ENCODE peak calls at places on chromosomes 13 and 19, in eight cellular contexts. One of them, this sample, is unnamed.

GRCh38 chr19:2308114-2308556 is at the start of gene LINGO3:
- DNase-seq in cardiac muscle cell: peak; percentile 29
- DNase-seq in epithelial cell of prostate: no peak
- DNase-seq in heart right ventricle: no peak
- DNase-seq in AG08396: no peak
- DNase-seq in progenitor cell of endocrine pancreas: no peak
- DNase-seq in stimulated activated CD4-positive, alpha-beta T cell treated with anti-CD3 and anti-CD28 coated beads, Interleukin-2, amount 100 ng/mL, for 48 hours: no peak
- DNase-seq in GM10248: no peak
- DNase-seq in this sample: no peak

GRCh38 chr13:113514844-113515243 is 24.3 kb upstream of the DCUN1D2 start:
- DNase-seq in GM10248: no peak
- DNase-seq in stimulated activated CD4-positive, alpha-beta T cell treated with anti-CD3 and anti-CD28 coated beads, Interleukin-2, amount 100 ng/mL, for 48 hours: no peak
- DNase-seq in AG08396: no peak
- DNase-seq in epithelial cell of prostate: no peak
- DNase-seq in progenitor cell of endocrine pancreas: no peak
- DNase-seq in heart right ventricle: no peak
- DNase-seq in cardiac muscle cell: no peak
- DNase-seq in this sample: no peak

GRCh38 chr13:43388282-43389034 is 365.1 kb downstream of the DNAJC15 start:
- DNase-seq in stimulated activated CD4-positive, alpha-beta T cell treated with anti-CD3 and anti-CD28 coated beads, Interleukin-2, amount 100 ng/mL, for 48 hours: no peak
- DNase-seq in progenitor cell of endocrine pancreas: no peak
- DNase-seq in GM10248: no peak
- DNase-seq in heart right ventricle: no peak
- DNase-seq in cardiac muscle cell: no peak
- DNase-seq in epithelial cell of prostate: peak; percentile 64
- DNase-seq in AG08396: no peak
- DNase-seq in this sample: no peak

GRCh38 chr19:3544742-3545668 is 6.0 kb downstream of the TEKTIP1 start:
- DNase-seq in cardiac muscle cell: peak; percentile 55
- DNase-seq in epithelial cell of prostate: no peak
- DNase-seq in progenitor cell of endocrine pancreas: peak; percentile 80
- DNase-seq in heart right ventricle: peak; percentile 64
- DNase-seq in GM10248: peak; percentile 89
- DNase-seq in stimulated activated CD4-positive, alpha-beta T cell treated with anti-CD3 and anti-CD28 coated beads, Interleukin-2, amount 100 ng/mL, for 48 hours: peak; percentile 89
- DNase-seq in AG08396: peak; percentile 92
- DNase-seq in this sample: peak; percentile 96

GRCh38 chr19:2132731-2133490 is 18.5 kb downstream of the AP3D1 start:
- DNase-seq in GM10248: no peak
- DNase-seq in epithelial cell of prostate: no peak
- DNase-seq in heart right ventricle: no peak
- DNase-seq in progenitor cell of endocrine pancreas: no peak
- DNase-seq in stimulated activated CD4-positive, alpha-beta T cell treated with anti-CD3 and anti-CD28 coated beads, Interleukin-2, amount 100 ng/mL, for 48 hours: no peak
- DNase-seq in cardiac muscle cell: no peak
- DNase-seq in AG08396: no peak
- DNase-seq in this sample: no peak

GRCh38 chr13:33003458-33004019 is 12.7 kb upstream of the KL start:
- DNase-seq in cardiac muscle cell: no peak
- DNase-seq in GM10248: no peak
- DNase-seq in progenitor cell of endocrine pancreas: no peak
- DNase-seq in epithelial cell of prostate: no peak
- DNase-seq in AG08396: no peak
- DNase-seq in stimulated activated CD4-positive, alpha-beta T cell treated with anti-CD3 and anti-CD28 coated beads, Interleukin-2, amount 100 ng/mL, for 48 hours: no peak
- DNase-seq in heart right ventricle: no peak
- DNase-seq in this sample: no peak

GRCh38 chr19:18771328-18772242 is 19.5 kb downstream of the COMP start:
- DNase-seq in GM10248: no peak
- DNase-seq in cardiac muscle cell: peak; percentile 44
- DNase-seq in progenitor cell of endocrine pancreas: no peak
- DNase-seq in heart right ventricle: no peak
- DNase-seq in stimulated activated CD4-positive, alpha-beta T cell treated with anti-CD3 and anti-CD28 coated beads, Interleukin-2, amount 100 ng/mL, for 48 hours: no peak
- DNase-seq in AG08396: no peak
- DNase-seq in epithelial cell of prostate: no peak
- DNase-seq in this sample: no peak

GRCh38 chr19:51136891-51137551 is 5.1 kb upstream of the SIGLEC7 start:
- DNase-seq in progenitor cell of endocrine pancreas: no peak
- DNase-seq in epithelial cell of prostate: no peak
- DNase-seq in AG08396: no peak
- DNase-seq in cardiac muscle cell: no peak
- DNase-seq in heart right ventricle: peak; percentile 34
- DNase-seq in GM10248: no peak
- DNase-seq in stimulated activated CD4-positive, alpha-beta T cell treated with anti-CD3 and anti-CD28 coated beads, Interleukin-2, amount 100 ng/mL, for 48 hours: no peak
- DNase-seq in this sample: no peak

GRCh38 chr19:10836478-10837325 is 690 bp upstream of the TMED1 start:
- DNase-seq in cardiac muscle cell: peak; percentile 83
- DNase-seq in AG08396: peak; percentile 82
- DNase-seq in GM10248: peak; percentile 89
- DNase-seq in heart right ventricle: peak; percentile 89
- DNase-seq in epithelial cell of prostate: no peak
- DNase-seq in progenitor cell of endocrine pancreas: no peak
- DNase-seq in stimulated activated CD4-positive, alpha-beta T cell treated with anti-CD3 and anti-CD28 coated beads, Interleukin-2, amount 100 ng/mL, for 48 hours: peak; percentile 76
- DNase-seq in this sample: no peak

GRCh38 chr19:5153601-5154128 is 184.8 kb downstream of the KDM4B start:
- DNase-seq in progenitor cell of endocrine pancreas: no peak
- DNase-seq in stimulated activated CD4-positive, alpha-beta T cell treated with anti-CD3 and anti-CD28 coated beads, Interleukin-2, amount 100 ng/mL, for 48 hours: no peak
- DNase-seq in GM10248: no peak
- DNase-seq in heart right ventricle: no peak
- DNase-seq in cardiac muscle cell: no peak
- DNase-seq in AG08396: no peak
- DNase-seq in epithelial cell of prostate: no peak
- DNase-seq in this sample: no peak

GRCh38 chr19:27722625-27723024 is 1490.3 kb downstream of the UQCRFS1 start:
- DNase-seq in AG08396: no peak
- DNase-seq in progenitor cell of endocrine pancreas: no peak
- DNase-seq in GM10248: no peak
- DNase-seq in epithelial cell of prostate: no peak
- DNase-seq in cardiac muscle cell: no peak
- DNase-seq in stimulated activated CD4-positive, alpha-beta T cell treated with anti-CD3 and anti-CD28 coated beads, Interleukin-2, amount 100 ng/mL, for 48 hours: no peak
- DNase-seq in heart right ventricle: no peak
- DNase-seq in this sample: no peak

GRCh38 chr19:3468211-3468610 is 12.1 kb downstream of the SMIM24 start:
- DNase-seq in epithelial cell of prostate: no peak
- DNase-seq in heart right ventricle: no peak
- DNase-seq in progenitor cell of endocrine pancreas: no peak
- DNase-seq in stimulated activated CD4-positive, alpha-beta T cell treated with anti-CD3 and anti-CD28 coated beads, Interleukin-2, amount 100 ng/mL, for 48 hours: no peak
- DNase-seq in GM10248: no peak
- DNase-seq in AG08396: no peak
- DNase-seq in cardiac muscle cell: no peak
- DNase-seq in this sample: no peak

GRCh38 chr13:114047358-114047881 is 73.5 kb upstream of the C13orf46 start:
- DNase-seq in stimulated activated CD4-positive, alpha-beta T cell treated with anti-CD3 and anti-CD28 coated beads, Interleukin-2, amount 100 ng/mL, for 48 hours: no peak
- DNase-seq in epithelial cell of prostate: no peak
- DNase-seq in GM10248: peak; percentile 82
- DNase-seq in AG08396: no peak
- DNase-seq in cardiac muscle cell: no peak
- DNase-seq in heart right ventricle: no peak
- DNase-seq in progenitor cell of endocrine pancreas: no peak
- DNase-seq in this sample: no peak

GRCh38 chr13:70483599-70484276 is 375.5 kb upstream of the KLHL1 start:
- DNase-seq in stimulated activated CD4-positive, alpha-beta T cell treated with anti-CD3 and anti-CD28 coated beads, Interleukin-2, amount 100 ng/mL, for 48 hours: no peak
- DNase-seq in GM10248: no peak
- DNase-seq in progenitor cell of endocrine pancreas: no peak
- DNase-seq in epithelial cell of prostate: no peak
- DNase-seq in heart right ventricle: no peak
- DNase-seq in cardiac muscle cell: no peak
- DNase-seq in AG08396: no peak
- DNase-seq in this sample: no peak

GRCh38 chr13:83884141-83884540 is 1.9 kb upstream of the SLITRK1 start:
- DNase-seq in stimulated activated CD4-positive, alpha-beta T cell treated with anti-CD3 and anti-CD28 coated beads, Interleukin-2, amount 100 ng/mL, for 48 hours: no peak
- DNase-seq in epithelial cell of prostate: no peak
- DNase-seq in GM10248: no peak
- DNase-seq in heart right ventricle: no peak
- DNase-seq in progenitor cell of endocrine pancreas: no peak
- DNase-seq in cardiac muscle cell: no peak
- DNase-seq in AG08396: no peak
- DNase-seq in this sample: no peak

GRCh38 chr13:36219883-36220282 is 5.5 kb upstream of the SOHLH2 start:
- DNase-seq in GM10248: no peak
- DNase-seq in progenitor cell of endocrine pancreas: no peak
- DNase-seq in AG08396: no peak
- DNase-seq in stimulated activated CD4-positive, alpha-beta T cell treated with anti-CD3 and anti-CD28 coated beads, Interleukin-2, amount 100 ng/mL, for 48 hours: no peak
- DNase-seq in cardiac muscle cell: no peak
- DNase-seq in epithelial cell of prostate: no peak
- DNase-seq in heart right ventricle: no peak
- DNase-seq in this sample: no peak

GRCh38 chr19:19215792-19216191 is 4.0 kb downstream of the NCAN start:
- DNase-seq in progenitor cell of endocrine pancreas: no peak
- DNase-seq in stimulated activated CD4-positive, alpha-beta T cell treated with anti-CD3 and anti-CD28 coated beads, Interleukin-2, amount 100 ng/mL, for 48 hours: no peak
- DNase-seq in AG08396: no peak
- DNase-seq in heart right ventricle: no peak
- DNase-seq in epithelial cell of prostate: no peak
- DNase-seq in cardiac muscle cell: no peak
- DNase-seq in GM10248: no peak
- DNase-seq in this sample: no peak

GRCh38 chr19:2268861-2269243 is 12.6 kb upstream of the JSRP1 start:
- DNase-seq in heart right ventricle: no peak
- DNase-seq in epithelial cell of prostate: no peak
- DNase-seq in AG08396: no peak
- DNase-seq in stimulated activated CD4-positive, alpha-beta T cell treated with anti-CD3 and anti-CD28 coated beads, Interleukin-2, amount 100 ng/mL, for 48 hours: no peak
- DNase-seq in progenitor cell of endocrine pancreas: no peak
- DNase-seq in cardiac muscle cell: no peak
- DNase-seq in GM10248: no peak
- DNase-seq in this sample: no peak

GRCh38 chr13:91702411-91702810 is 304.0 kb downstream of the GPC5 start:
- DNase-seq in GM10248: no peak
- DNase-seq in AG08396: no peak
- DNase-seq in stimulated activated CD4-positive, alpha-beta T cell treated with anti-CD3 and anti-CD28 coated beads, Interleukin-2, amount 100 ng/mL, for 48 hours: no peak
- DNase-seq in heart right ventricle: no peak
- DNase-seq in epithelial cell of prostate: no peak
- DNase-seq in progenitor cell of endocrine pancreas: no peak
- DNase-seq in cardiac muscle cell: no peak
- DNase-seq in this sample: no peak

GRCh38 chr19:19297759-19298158 is 22.6 kb downstream of the SUGP1 start:
- DNase-seq in stimulated activated CD4-positive, alpha-beta T cell treated with anti-CD3 and anti-CD28 coated beads, Interleukin-2, amount 100 ng/mL, for 48 hours: no peak
- DNase-seq in progenitor cell of endocrine pancreas: no peak
- DNase-seq in GM10248: no peak
- DNase-seq in heart right ventricle: peak; percentile 25
- DNase-seq in cardiac muscle cell: no peak
- DNase-seq in epithelial cell of prostate: no peak
- DNase-seq in AG08396: peak; percentile 7
- DNase-seq in this sample: no peak

GRCh38 chr13:113050856-113051431 is 54.6 kb upstream of the F7 start:
- DNase-seq in progenitor cell of endocrine pancreas: no peak
- DNase-seq in stimulated activated CD4-positive, alpha-beta T cell treated with anti-CD3 and anti-CD28 coated beads, Interleukin-2, amount 100 ng/mL, for 48 hours: no peak
- DNase-seq in cardiac muscle cell: no peak
- DNase-seq in AG08396: no peak
- DNase-seq in epithelial cell of prostate: no peak
- DNase-seq in GM10248: no peak
- DNase-seq in heart right ventricle: no peak
- DNase-seq in this sample: no peak

GRCh38 chr19:48194041-48194871 is 23.8 kb downstream of the ZSWIM9 start:
- DNase-seq in stimulated activated CD4-positive, alpha-beta T cell treated with anti-CD3 and anti-CD28 coated beads, Interleukin-2, amount 100 ng/mL, for 48 hours: peak; percentile 34
- DNase-seq in AG08396: peak; percentile 57
- DNase-seq in GM10248: peak; percentile 50
- DNase-seq in progenitor cell of endocrine pancreas: no peak
- DNase-seq in heart right ventricle: no peak
- DNase-seq in epithelial cell of prostate: no peak
- DNase-seq in cardiac muscle cell: peak; percentile 28
- DNase-seq in this sample: peak; percentile 25

GRCh38 chr19:56119585-56119978 is 1.5 kb downstream of the ZNF787 start:
- DNase-seq in cardiac muscle cell: no peak
- DNase-seq in heart right ventricle: no peak
- DNase-seq in stimulated activated CD4-positive, alpha-beta T cell treated with anti-CD3 and anti-CD28 coated beads, Interleukin-2, amount 100 ng/mL, for 48 hours: no peak
- DNase-seq in GM10248: no peak
- DNase-seq in epithelial cell of prostate: no peak
- DNase-seq in progenitor cell of endocrine pancreas: no peak
- DNase-seq in AG08396: peak; percentile 65
- DNase-seq in this sample: no peak

GRCh38 chr13:46297338-46297737 is 85.6 kb downstream of the LRRC63 start:
- DNase-seq in GM10248: no peak
- DNase-seq in stimulated activated CD4-positive, alpha-beta T cell treated with anti-CD3 and anti-CD28 coated beads, Interleukin-2, amount 100 ng/mL, for 48 hours: no peak
- DNase-seq in cardiac muscle cell: no peak
- DNase-seq in AG08396: no peak
- DNase-seq in heart right ventricle: no peak
- DNase-seq in epithelial cell of prostate: no peak
- DNase-seq in progenitor cell of endocrine pancreas: no peak
- DNase-seq in this sample: no peak

GRCh38 chr13:41019027-41019487 is at the start of gene ELF1:
- DNase-seq in AG08396: peak; percentile 41
- DNase-seq in GM10248: peak; percentile 59
- DNase-seq in stimulated activated CD4-positive, alpha-beta T cell treated with anti-CD3 and anti-CD28 coated beads, Interleukin-2, amount 100 ng/mL, for 48 hours: no peak
- DNase-seq in heart right ventricle: peak; percentile 39
- DNase-seq in progenitor cell of endocrine pancreas: no peak
- DNase-seq in epithelial cell of prostate: peak; percentile 79
- DNase-seq in cardiac muscle cell: no peak
- DNase-seq in this sample: no peak

This sample was measured in neural crest cell.